ENCODE peak calls at places on chromosomes 2 and 18, in ten cellular contexts. A is cardiac fibroblast, M is lung, Y is GM06990, F is colonic mucosa, N is nephron progenitor cell, Q is fibroblast of lung, I is BE2C, R is lower leg skin, X is omental fat pad. V is an unnamed sample.
A peak's percentile ranks its signal among the peaks of the same experiment; 100 is the strongest.

GRCh38 chr18:46764586-46764985 is 7.7 kb upstream of the ST8SIA5 start:
- DNase-seq in A (no peak), M (no peak), Y (no peak), F (no peak), N (no peak), Q (no peak), I (no peak), R (no peak), X (no peak), V (no peak)

GRCh38 chr2:221571108-221571390 is 1.1 kb downstream of the EPHA4 start:
- DNase-seq in A (no peak), M (no peak), Y (peak; percentile 3), F (peak; percentile 24), N (peak; percentile 21), Q (peak; percentile 40), I (no peak), R (no peak), X (no peak), V (no peak)

GRCh38 chr2:29261003-29261402 is 145.8 kb downstream of the CLIP4 start:
- DNase-seq in A (no peak), M (no peak), Y (no peak), F (no peak), N (no peak), Q (no peak), I (no peak), R (no peak), X (no peak), V (no peak)

GRCh38 chr2:120052597-120052996 is 39.7 kb downstream of the EPB41L5 start:
- DNase-seq in A (no peak), M (no peak), Y (no peak), F (no peak), N (no peak), Q (peak; percentile 25), I (no peak), R (no peak), X (no peak), V (no peak)

GRCh38 chr2:14272396-14273077 is 360.0 kb upstream of the LRATD1 start:
- DNase-seq in A (no peak), M (no peak), Y (no peak), F (no peak), N (no peak), Q (no peak), I (no peak), R (no peak), X (no peak), V (no peak)

GRCh38 chr18:48926420-48926857 is 24.3 kb downstream of the SMAD7 start:
- DNase-seq in A (no peak), M (no peak), Y (no peak), F (peak; percentile 84), N (no peak), Q (no peak), I (no peak), R (no peak), X (no peak), V (no peak)

GRCh38 chr2:200847268-200847667 is 17.2 kb downstream of the CLK1 start:
- DNase-seq in A (no peak), M (no peak), Y (no peak), F (no peak), N (no peak), Q (no peak), I (no peak), R (no peak), X (no peak), V (no peak)

GRCh38 chr2:45753381-45753780 is 101.9 kb downstream of the PRKCE start:
- DNase-seq in A (no peak), M (no peak), Y (no peak), F (no peak), N (no peak), Q (no peak), I (no peak), R (no peak), X (no peak), V (no peak)

GRCh38 chr2:214069254-214069653 is 341.6 kb upstream of the VWC2L start:
- DNase-seq in A (peak; percentile 91), M (no peak), Y (no peak), F (no peak), N (no peak), Q (peak; percentile 95), I (peak; percentile 61), R (peak; percentile 22), X (no peak), V (peak; percentile 98)

GRCh38 chr2:238600506-238601432 is 174.0 kb downstream of the ASB1 start:
- DNase-seq in A (no peak), M (no peak), Y (no peak), F (no peak), N (no peak), Q (no peak), I (no peak), R (no peak), X (no peak), V (no peak)

GRCh38 chr18:74342416-74343043 is 26.9 kb downstream of the C18orf63 start:
- DNase-seq in A (peak; percentile 85), M (no peak), Y (no peak), F (peak; percentile 53), N (peak; percentile 20), Q (peak; percentile 51), I (peak; percentile 25), R (no peak), X (no peak), V (peak; percentile 58)

GRCh38 chr2:241741016-241741415 is 6.6 kb downstream of the D2HGDH start:
- DNase-seq in A (peak; percentile 17), M (no peak), Y (no peak), F (no peak), N (no peak), Q (peak; percentile 10), I (no peak), R (no peak), X (no peak), V (no peak)

GRCh38 chr2:201363857-201364560 is 6.9 kb upstream of the FLACC1 start:
- DNase-seq in A (peak; percentile 78), M (no peak), Y (peak; percentile 31), F (no peak), N (no peak), Q (peak; percentile 46), I (no peak), R (no peak), X (no peak), V (peak; percentile 80)

GRCh38 chr2:141317986-141318385 is 812.8 kb downstream of the LRP1B start:
- DNase-seq in A (no peak), M (no peak), Y (no peak), F (no peak), N (no peak), Q (peak; percentile 33), I (no peak), R (no peak), X (no peak), V (no peak)

GRCh38 chr2:224063308-224063648 is 24.2 kb upstream of the SERPINE2 start:
- DNase-seq in A (no peak), M (no peak), Y (no peak), F (no peak), N (no peak), Q (no peak), I (no peak), R (no peak), X (no peak), V (no peak)

GRCh38 chr2:224058048-224058775 is 19.1 kb upstream of the SERPINE2 start:
- DNase-seq in A (no peak), M (no peak), Y (no peak), F (no peak), N (no peak), Q (no peak), I (no peak), R (no peak), X (no peak), V (no peak)

GRCh38 chr2:224060783-224061482 is 21.8 kb upstream of the SERPINE2 start:
- DNase-seq in A (no peak), M (no peak), Y (no peak), F (no peak), N (no peak), Q (no peak), I (no peak), R (no peak), X (no peak), V (no peak)

GRCh38 chr2:224059178-224059577 is 20.1 kb upstream of the SERPINE2 start:
- DNase-seq in A (no peak), M (no peak), Y (no peak), F (no peak), N (no peak), Q (no peak), I (no peak), R (no peak), X (no peak), V (no peak)

GRCh38 chr2:224062481-224063307 is 23.6 kb upstream of the SERPINE2 start:
- DNase-seq in A (no peak), M (no peak), Y (no peak), F (no peak), N (no peak), Q (no peak), I (no peak), R (no peak), X (no peak), V (no peak)
- TF ChIP-seq CTCF in A (no peak), M (no peak), Y (no peak), F (no peak), N (no peak), Q (no peak), I (no peak), R (no peak), X (no peak), V (no peak)

GRCh38 chr18:42137671-42138375 is 182.8 kb downstream of the PIK3C3 start:
- DNase-seq in A (no peak), M (no peak), Y (no peak), F (no peak), N (no peak), Q (no peak), I (no peak), R (no peak), X (no peak), V (no peak)

GRCh38 chr18:42141439-42141838 is 186.4 kb downstream of the PIK3C3 start:
- DNase-seq in A (no peak), M (no peak), Y (no peak), F (no peak), N (no peak), Q (no peak), I (peak; percentile 5), R (no peak), X (no peak), V (peak; percentile 9)
- TF ChIP-seq CTCF in A (no peak), M (no peak), Y (no peak), F (no peak), N (no peak), Q (no peak), I (peak; percentile 31), R (no peak), X (no peak), V (peak; percentile 24)

GRCh38 chr2:23788100-23788499 is 138.8 kb downstream of the ATAD2B start:
- DNase-seq in A (no peak), M (no peak), Y (peak; percentile 39), F (no peak), N (no peak), Q (no peak), I (no peak), R (no peak), X (no peak), V (no peak)
- TF ChIP-seq CTCF in A (no peak), M (no peak), Y (no peak), F (no peak), N (no peak), Q (no peak), I (no peak), R (no peak), X (no peak), V (no peak)

DNA sequence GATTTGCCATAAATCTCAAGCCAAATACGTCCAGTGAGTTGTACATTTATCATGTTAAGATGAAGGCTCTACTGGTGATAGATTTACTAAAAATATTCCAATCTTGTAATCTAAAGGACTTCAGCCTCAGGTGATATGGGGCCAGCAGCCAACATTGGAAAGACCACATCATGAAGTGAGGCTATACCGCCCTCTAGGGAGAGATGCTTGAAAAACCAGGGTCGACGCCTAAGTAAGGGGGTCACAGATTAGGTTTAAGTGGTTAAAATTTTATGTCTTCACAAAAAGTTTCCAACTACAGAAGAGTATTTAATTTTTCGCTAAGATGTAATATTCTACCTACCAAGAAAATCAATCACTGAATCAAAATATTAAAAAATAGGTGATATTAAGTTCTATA is 33.3 kb downstream of the DOCK10 start:
- DNase-seq in A (no peak), M (no peak), Y (no peak), F (peak; percentile 45), N (peak; percentile 16), Q (no peak), I (peak; percentile 29), R (no peak), X (no peak), V (no peak)
- TF ChIP-seq CTCF in A (peak; percentile 41), M (peak; percentile 10), Y (peak; percentile 67), F (no peak), N (peak; percentile 54), Q (no peak), I (peak; percentile 76), R (no peak), X (no peak), V (peak; percentile 70)

V was measured in HFFc6.